ENCODE peak calls at places on chromosomes 12 and 14, in ten cellular contexts. B is CD8-positive, alpha-beta T cell; S is osteocyte; A is kidney; T is BJ; X is upper lobe of right lung; L is AG09319; C is stomach; U is omental fat pad; J is right atrium auricular region. E is an unnamed sample.

GRCh38 chr12:124520258-124520657 is 47.2 kb downstream of the NCOR2 start:
- DNase-seq in A (peak; percentile 90), B (no peak), L (no peak), S (no peak), T (no peak), U (no peak), J (peak; percentile 82), C (peak; percentile 86), X (peak; percentile 84), E (no peak)

GRCh38 chr12:45299132-45299692 is 83.3 kb downstream of the ANO6 start:
- DNase-seq in C (no peak), A (no peak), X (no peak), U (no peak), L (no peak), J (no peak), B (no peak), S (no peak), T (peak; percentile 31), E (no peak)

GRCh38 chr12:10304161-10304574 is 3.5 kb upstream of the KLRD1 start:
- DNase-seq in T (peak; percentile 91), A (no peak), X (no peak), C (no peak), L (no peak), U (no peak), J (no peak), B (no peak), S (no peak), E (no peak)

GRCh38 chr12:131117438-131118245 is 163.9 kb downstream of the ADGRD1 start:
- DNase-seq in C (no peak), S (no peak), B (no peak), L (no peak), T (no peak), J (no peak), X (peak; percentile 36), U (no peak), A (no peak), E (no peak)

GRCh38 chr12:64976131-64976530 is 145.0 kb downstream of the WIF1 start:
- DNase-seq in S (no peak), B (no peak), C (no peak), A (no peak), T (no peak), U (no peak), L (no peak), X (no peak), J (no peak), E (no peak)

GRCh38 chr12:43098766-43099550 is 453.0 kb downstream of the ADAMTS20 start:
- DNase-seq in S (no peak), C (no peak), T (no peak), J (no peak), B (no peak), A (no peak), U (no peak), X (no peak), L (no peak), E (no peak)

GRCh38 chr12:112340983-112341840 is 41.0 kb downstream of the HECTD4 start:
- DNase-seq in J (no peak), C (no peak), X (no peak), U (no peak), B (no peak), S (no peak), L (no peak), A (no peak), T (no peak), E (no peak)

GRCh38 chr12:59452259-59452658 is 143.6 kb upstream of the SLC16A7 start:
- DNase-seq in J (no peak), A (no peak), S (no peak), B (no peak), T (peak; percentile 71), U (no peak), L (peak; percentile 38), C (no peak), X (no peak), E (no peak)

GRCh38 chr12:104354167-104354867 is 50.8 kb downstream of the EID3 start:
- DNase-seq in S (peak; percentile 13), A (no peak), B (no peak), J (peak; percentile 40), C (no peak), L (no peak), U (no peak), T (no peak), X (no peak), E (no peak)

GRCh38 chr12:109625131-109625559 is 51.6 kb downstream of the MVK start:
- DNase-seq in A (no peak), T (no peak), L (no peak), U (no peak), J (no peak), B (no peak), S (no peak), X (no peak), C (no peak), E (no peak)

DNA sequence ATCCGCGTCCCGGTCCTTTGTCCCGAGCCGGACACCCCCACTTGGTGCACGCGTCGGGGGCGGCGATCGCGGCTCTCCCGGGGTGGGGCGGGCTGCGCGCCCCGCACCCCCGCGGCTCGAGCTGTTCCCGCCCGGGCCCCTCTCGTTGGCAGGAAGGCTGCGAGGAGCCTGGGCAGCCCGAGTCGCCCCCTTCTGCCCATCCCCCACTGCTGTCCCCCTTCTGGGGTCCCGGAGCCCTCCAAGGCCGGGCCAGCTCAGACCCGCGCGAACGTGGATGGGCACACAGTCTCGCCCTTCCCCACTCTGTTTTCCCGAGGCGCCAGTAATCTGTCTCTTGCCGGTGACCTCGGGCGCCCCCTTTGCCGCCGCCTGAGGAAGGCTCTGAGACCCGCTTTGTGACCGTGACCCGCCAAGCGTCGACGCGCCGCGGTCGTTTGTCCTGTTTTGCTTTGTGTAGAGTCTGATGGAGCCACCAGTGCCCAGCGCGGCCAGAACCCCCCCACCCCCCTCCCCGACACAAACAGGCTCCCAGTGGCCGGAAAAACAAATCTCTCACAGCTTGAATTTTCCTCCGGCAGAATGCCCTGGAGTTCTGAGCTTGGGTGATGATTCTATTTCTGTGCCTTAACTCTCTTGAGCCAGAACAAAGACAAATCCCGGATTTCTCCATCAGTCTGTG is 610 bp downstream of the C14orf132 start:
- DNase-seq in S (no peak), U (no peak), L (no peak), T (no peak), X (peak; percentile 73), A (no peak), J (no peak), B (no peak), C (no peak), E (no peak)
- TF ChIP-seq CTCF in S (peak; percentile 23), U (no peak), L (peak; percentile 25), T (peak; percentile 42), X (peak; percentile 11), A (no peak), J (no peak), B (no peak), C (no peak), E (peak; percentile 23)

DNA sequence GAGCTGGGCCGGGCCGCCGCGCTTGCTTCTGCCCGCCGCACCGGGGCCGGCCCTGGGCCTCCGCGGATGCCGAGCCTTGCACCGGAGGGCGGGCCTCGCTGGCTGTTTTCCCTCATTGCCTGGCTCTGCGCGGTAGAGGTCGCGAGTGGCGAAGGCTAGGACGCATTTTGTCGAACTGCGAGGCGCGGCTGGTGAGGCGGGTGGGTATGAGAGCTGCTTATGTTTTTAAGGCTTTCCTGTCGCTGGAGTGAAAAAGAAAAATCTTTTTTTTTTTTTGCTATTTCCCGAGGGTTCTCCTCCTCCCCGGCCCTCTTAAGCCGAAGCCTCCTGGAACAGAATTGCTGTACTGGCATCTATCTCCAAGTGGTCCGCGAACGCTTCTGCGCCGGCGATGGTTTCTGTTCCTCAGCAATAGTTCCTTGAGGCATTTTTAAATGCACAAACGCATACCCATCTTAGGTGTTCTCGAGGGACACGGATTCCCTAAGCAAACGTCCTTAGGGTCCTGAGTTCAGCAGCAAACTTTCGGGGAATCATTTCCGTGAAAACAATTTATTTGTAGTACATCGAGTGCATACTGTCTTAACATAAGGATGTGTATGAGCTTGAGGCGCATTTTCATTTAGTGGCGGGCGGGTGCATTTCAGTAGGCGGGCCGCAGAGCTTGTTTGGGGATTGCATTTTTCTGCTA is 631 bp downstream of the RESF1 start:
- DNase-seq in J (peak; percentile 66), C (peak; percentile 69), L (peak; percentile 18), B (peak; percentile 66), A (peak; percentile 90), X (no peak), T (no peak), U (peak; percentile 27), S (peak; percentile 87), E (no peak)
- TF ChIP-seq CTCF in J (peak; percentile 18), C (no peak), L (peak; percentile 16), B (no peak), A (no peak), X (no peak), T (peak; percentile 11), U (no peak), S (peak; percentile 29), E (peak; percentile 19)

GRCh38 chr12:38384816-38385491 is 68.4 kb downstream of the ALG10B start:
- DNase-seq in L (no peak), X (peak; percentile 67), B (no peak), J (no peak), U (no peak), C (no peak), T (no peak), A (peak; percentile 40), S (no peak), E (no peak)
- TF ChIP-seq CTCF in L (no peak), X (no peak), B (no peak), J (no peak), U (no peak), C (no peak), T (no peak), A (no peak), S (no peak), E (peak; percentile 3)

GRCh38 chr12:87870061-87870460 is 159.1 kb downstream of the C12orf50 start:
- DNase-seq in A (no peak), U (no peak), L (no peak), X (no peak), S (no peak), C (no peak), J (no peak), T (no peak), B (no peak), E (no peak)

GRCh38 chr12:87871061-87871460 is 158.1 kb downstream of the C12orf50 start:
- DNase-seq in J (no peak), X (no peak), C (no peak), B (no peak), A (no peak), L (no peak), T (no peak), U (no peak), S (no peak), E (no peak)

GRCh38 chr12:87870493-87870892 is 158.7 kb downstream of the C12orf50 start:
- DNase-seq in U (no peak), S (no peak), X (no peak), T (no peak), A (no peak), J (no peak), L (no peak), C (no peak), B (no peak), E (no peak)

DNA sequence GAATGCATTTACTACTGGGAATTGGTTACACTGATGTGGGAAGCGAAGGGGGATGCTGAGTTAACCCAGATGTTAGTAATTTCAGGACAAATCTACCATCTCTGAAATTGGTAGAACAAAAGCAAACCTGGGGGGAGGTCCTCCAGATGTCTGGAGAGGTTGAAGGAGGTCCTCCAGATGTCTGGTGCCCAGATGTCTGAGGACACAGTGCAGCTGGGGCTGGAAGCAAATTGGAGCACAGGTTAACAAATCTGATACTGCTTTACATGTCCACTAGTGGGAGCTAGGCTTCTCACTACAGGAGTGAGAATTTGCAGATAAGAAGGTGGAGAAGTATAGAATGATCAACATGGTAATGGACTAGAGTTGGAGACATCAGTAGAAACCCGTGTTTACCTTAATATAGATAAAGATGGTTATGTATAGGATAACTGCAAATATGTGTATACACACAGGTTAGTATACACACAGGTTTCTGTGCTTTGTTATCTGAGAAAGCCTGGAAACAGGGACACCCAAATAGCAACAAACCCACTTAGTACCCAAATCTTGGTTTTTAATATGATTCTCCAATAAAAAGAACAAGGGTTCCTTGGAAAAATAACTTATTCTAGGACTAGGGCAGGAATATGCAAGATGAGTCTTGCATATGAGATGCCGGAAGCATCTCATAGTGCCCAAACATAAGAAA is 162.5 kb downstream of the C12orf50 start:
- DNase-seq in S (no peak), B (no peak), J (no peak), X (no peak), C (no peak), L (no peak), T (no peak), A (no peak), U (no peak), E (no peak)
- TF ChIP-seq CTCF in S (peak; percentile 48), B (no peak), J (no peak), X (peak; percentile 20), C (no peak), L (peak; percentile 64), T (peak; percentile 50), A (no peak), U (no peak), E (peak; percentile 38)